ENCODE peak calls at places on chromosome 22, in eight cellular contexts. One of them, this sample, is unnamed.

GRCh38 chr22:33438273-33438672 is 380.1 kb upstream of the SYN3 start:
- DNase-seq in retinal pigment epithelial cell: no peak
- DNase-seq in cardiac muscle cell: no peak
- DNase-seq in fibroblast of mammary gland: peak; percentile 90
- DNase-seq in fibroblast of the aortic adventitia: peak; percentile 89
- DNase-seq in neural progenitor cell: no peak
- DNase-seq in osteoblast: peak; percentile 88
- DNase-seq in left ventricle myocardium inferior: no peak
- DNase-seq in this sample: peak; percentile 73

GRCh38 chr22:27405672-27406388 is 395.7 kb downstream of the MN1 start:
- DNase-seq in retinal pigment epithelial cell: no peak
- DNase-seq in neural progenitor cell: peak; percentile 80
- DNase-seq in left ventricle myocardium inferior: peak; percentile 53
- DNase-seq in osteoblast: peak; percentile 93
- DNase-seq in cardiac muscle cell: peak; percentile 69
- DNase-seq in fibroblast of the aortic adventitia: peak; percentile 52
- DNase-seq in fibroblast of mammary gland: peak; percentile 50
- DNase-seq in this sample: peak; percentile 4

GRCh38 chr22:20239951-20240773 is 28.0 kb downstream of the RTN4R start:
- DNase-seq in fibroblast of mammary gland: no peak
- DNase-seq in cardiac muscle cell: no peak
- DNase-seq in neural progenitor cell: peak; percentile 52
- DNase-seq in retinal pigment epithelial cell: no peak
- DNase-seq in osteoblast: no peak
- DNase-seq in fibroblast of the aortic adventitia: no peak
- DNase-seq in left ventricle myocardium inferior: peak; percentile 29
- DNase-seq in this sample: no peak

GRCh38 chr22:31244044-31244942 is 32.2 kb downstream of the LIMK2 start:
- DNase-seq in fibroblast of the aortic adventitia: peak; percentile 85
- DNase-seq in osteoblast: peak; percentile 92
- DNase-seq in left ventricle myocardium inferior: no peak
- DNase-seq in cardiac muscle cell: peak; percentile 69
- DNase-seq in retinal pigment epithelial cell: peak; percentile 98
- DNase-seq in fibroblast of mammary gland: peak; percentile 61
- DNase-seq in neural progenitor cell: peak; percentile 46
- DNase-seq in this sample: peak; percentile 63

GRCh38 chr22:28241637-28242290 is 322.7 kb upstream of the PITPNB start:
- DNase-seq in cardiac muscle cell: no peak
- DNase-seq in neural progenitor cell: no peak
- DNase-seq in retinal pigment epithelial cell: no peak
- DNase-seq in fibroblast of mammary gland: no peak
- DNase-seq in left ventricle myocardium inferior: no peak
- DNase-seq in osteoblast: no peak
- DNase-seq in fibroblast of the aortic adventitia: no peak
- DNase-seq in this sample: no peak

GRCh38 chr22:35400335-35400680 is 368 bp downstream of the MCM5 start:
- DNase-seq in osteoblast: peak; percentile 86
- DNase-seq in fibroblast of mammary gland: no peak
- DNase-seq in fibroblast of the aortic adventitia: no peak
- DNase-seq in cardiac muscle cell: peak; percentile 20
- DNase-seq in neural progenitor cell: peak; percentile 64
- DNase-seq in left ventricle myocardium inferior: no peak
- DNase-seq in retinal pigment epithelial cell: no peak
- DNase-seq in this sample: no peak

GRCh38 chr22:28600546-28601143 is 79.0 kb downstream of the TTC28 start:
- DNase-seq in cardiac muscle cell: peak; percentile 66
- DNase-seq in osteoblast: no peak
- DNase-seq in neural progenitor cell: peak; percentile 59
- DNase-seq in left ventricle myocardium inferior: no peak
- DNase-seq in retinal pigment epithelial cell: peak; percentile 19
- DNase-seq in fibroblast of mammary gland: peak; percentile 71
- DNase-seq in fibroblast of the aortic adventitia: peak; percentile 84
- DNase-seq in this sample: peak; percentile 68

GRCh38 chr22:21009638-21010425 is 5.1 kb upstream of the P2RX6 start:
- DNase-seq in fibroblast of the aortic adventitia: peak; percentile 59
- DNase-seq in fibroblast of mammary gland: peak; percentile 49
- DNase-seq in left ventricle myocardium inferior: no peak
- DNase-seq in neural progenitor cell: peak; percentile 88
- DNase-seq in cardiac muscle cell: peak; percentile 88
- DNase-seq in osteoblast: no peak
- DNase-seq in retinal pigment epithelial cell: peak; percentile 38
- DNase-seq in this sample: peak; percentile 44

GRCh38 chr22:44085743-44086741 is 61.9 kb downstream of the PARVB start:
- DNase-seq in cardiac muscle cell: peak; percentile 63
- DNase-seq in left ventricle myocardium inferior: peak; percentile 81
- DNase-seq in retinal pigment epithelial cell: peak; percentile 40
- DNase-seq in fibroblast of the aortic adventitia: peak; percentile 92
- DNase-seq in fibroblast of mammary gland: peak; percentile 73
- DNase-seq in neural progenitor cell: peak; percentile 66
- DNase-seq in osteoblast: peak; percentile 78
- DNase-seq in this sample: peak; percentile 50

GRCh38 chr22:26853495-26853894 is 196.1 kb downstream of the MIAT start:
- DNase-seq in left ventricle myocardium inferior: no peak
- DNase-seq in retinal pigment epithelial cell: no peak
- DNase-seq in fibroblast of the aortic adventitia: no peak
- DNase-seq in neural progenitor cell: no peak
- DNase-seq in osteoblast: no peak
- DNase-seq in fibroblast of mammary gland: no peak
- DNase-seq in cardiac muscle cell: no peak
- DNase-seq in this sample: no peak

GRCh38 chr22:28299329-28299728 is 380.3 kb upstream of the PITPNB start:
- DNase-seq in fibroblast of mammary gland: no peak
- DNase-seq in cardiac muscle cell: no peak
- DNase-seq in neural progenitor cell: no peak
- DNase-seq in osteoblast: no peak
- DNase-seq in fibroblast of the aortic adventitia: no peak
- DNase-seq in left ventricle myocardium inferior: no peak
- DNase-seq in retinal pigment epithelial cell: no peak
- DNase-seq in this sample: no peak

GRCh38 chr22:44211256-44211945 is 30.7 kb downstream of the PARVG start:
- DNase-seq in left ventricle myocardium inferior: no peak
- DNase-seq in retinal pigment epithelial cell: no peak
- DNase-seq in fibroblast of the aortic adventitia: peak; percentile 20
- DNase-seq in cardiac muscle cell: no peak
- DNase-seq in osteoblast: peak; percentile 68
- DNase-seq in fibroblast of mammary gland: peak; percentile 44
- DNase-seq in neural progenitor cell: no peak
- DNase-seq in this sample: no peak

GRCh38 chr22:27718186-27719032 is 83.1 kb downstream of the MN1 start:
- DNase-seq in osteoblast: peak; percentile 98
- DNase-seq in cardiac muscle cell: peak; percentile 28
- DNase-seq in left ventricle myocardium inferior: peak; percentile 70
- DNase-seq in neural progenitor cell: no peak
- DNase-seq in retinal pigment epithelial cell: peak; percentile 69
- DNase-seq in fibroblast of the aortic adventitia: peak; percentile 99
- DNase-seq in fibroblast of mammary gland: peak; percentile 97
- DNase-seq in this sample: peak; percentile 91

GRCh38 chr22:48474881-48475280 is 1352.8 kb downstream of the BRD1 start:
- DNase-seq in osteoblast: no peak
- DNase-seq in fibroblast of mammary gland: no peak
- DNase-seq in retinal pigment epithelial cell: no peak
- DNase-seq in left ventricle myocardium inferior: no peak
- DNase-seq in neural progenitor cell: no peak
- DNase-seq in cardiac muscle cell: no peak
- DNase-seq in fibroblast of the aortic adventitia: no peak
- DNase-seq in this sample: no peak

GRCh38 chr22:48753752-48754517 is 1073.7 kb downstream of the BRD1 start:
- DNase-seq in cardiac muscle cell: no peak
- DNase-seq in fibroblast of the aortic adventitia: no peak
- DNase-seq in retinal pigment epithelial cell: no peak
- DNase-seq in fibroblast of mammary gland: no peak
- DNase-seq in osteoblast: no peak
- DNase-seq in neural progenitor cell: no peak
- DNase-seq in left ventricle myocardium inferior: no peak
- DNase-seq in this sample: no peak

GRCh38 chr22:36430863-36431262 is 43.1 kb upstream of the MYH9 start:
- DNase-seq in fibroblast of the aortic adventitia: no peak
- DNase-seq in osteoblast: peak; percentile 76
- DNase-seq in left ventricle myocardium inferior: no peak
- DNase-seq in retinal pigment epithelial cell: no peak
- DNase-seq in cardiac muscle cell: no peak
- DNase-seq in fibroblast of mammary gland: peak; percentile 34
- DNase-seq in neural progenitor cell: no peak
- DNase-seq in this sample: no peak
- TF ChIP-seq CTCF in fibroblast of the aortic adventitia: no peak
- TF ChIP-seq CTCF in osteoblast: no peak
- TF ChIP-seq CTCF in left ventricle myocardium inferior: no peak
- TF ChIP-seq CTCF in retinal pigment epithelial cell: no peak
- TF ChIP-seq CTCF in cardiac muscle cell: no peak
- TF ChIP-seq CTCF in fibroblast of mammary gland: no peak
- TF ChIP-seq CTCF in neural progenitor cell: no peak
- TF ChIP-seq CTCF in this sample: no peak

DNA sequence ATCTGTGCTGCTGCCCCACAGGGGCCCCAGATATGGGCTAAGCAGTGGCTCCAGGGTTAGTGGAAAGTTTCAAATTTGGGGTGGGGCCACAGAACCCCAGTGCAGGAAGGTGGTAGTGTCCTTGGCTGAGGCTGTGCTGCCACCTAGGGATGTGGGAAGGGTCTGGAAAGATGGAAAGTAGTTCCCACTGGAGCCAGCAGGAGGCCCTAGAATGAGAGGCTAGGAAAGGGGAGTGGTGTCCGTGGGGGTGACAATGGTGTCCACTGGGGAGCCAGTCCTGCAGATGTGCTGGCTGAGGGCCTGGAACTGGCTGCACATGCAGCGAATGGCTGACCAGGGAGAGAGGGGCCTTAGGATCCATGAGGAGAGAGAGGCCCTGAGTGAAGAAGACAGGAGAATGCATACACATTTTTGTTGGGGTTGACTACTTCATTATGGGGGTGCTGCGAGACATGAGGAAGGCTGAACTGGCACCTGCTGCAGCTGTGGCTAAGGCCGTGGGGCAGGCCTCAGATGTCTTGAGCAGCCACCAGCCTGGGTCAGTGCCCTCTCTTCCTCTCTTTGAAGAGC is 21.1 kb downstream of the RFPL3 start:
- DNase-seq in left ventricle myocardium inferior: no peak
- DNase-seq in retinal pigment epithelial cell: no peak
- DNase-seq in cardiac muscle cell: peak; percentile 45
- DNase-seq in fibroblast of mammary gland: peak; percentile 40
- DNase-seq in osteoblast: peak; percentile 79
- DNase-seq in fibroblast of the aortic adventitia: no peak
- DNase-seq in neural progenitor cell: peak; percentile 85
- DNase-seq in this sample: peak; percentile 39
- TF ChIP-seq CTCF in left ventricle myocardium inferior: peak; percentile 56
- TF ChIP-seq CTCF in retinal pigment epithelial cell: peak; percentile 79
- TF ChIP-seq CTCF in cardiac muscle cell: peak; percentile 67
- TF ChIP-seq CTCF in fibroblast of mammary gland: peak; percentile 71
- TF ChIP-seq CTCF in osteoblast: peak; percentile 65
- TF ChIP-seq CTCF in fibroblast of the aortic adventitia: peak; percentile 43
- TF ChIP-seq CTCF in neural progenitor cell: peak; percentile 97
- TF ChIP-seq CTCF in this sample: peak; percentile 77

GRCh38 chr22:37930270-37930951 is 23.0 kb downstream of the C22orf23 start:
- DNase-seq in left ventricle myocardium inferior: no peak
- DNase-seq in osteoblast: peak; percentile 97
- DNase-seq in retinal pigment epithelial cell: no peak
- DNase-seq in fibroblast of mammary gland: peak; percentile 49
- DNase-seq in neural progenitor cell: peak; percentile 34
- DNase-seq in fibroblast of the aortic adventitia: peak; percentile 33
- DNase-seq in cardiac muscle cell: no peak
- DNase-seq in this sample: peak; percentile 14

GRCh38 chr22:37931893-37932389 is 21.5 kb downstream of the C22orf23 start:
- DNase-seq in cardiac muscle cell: peak; percentile 49
- DNase-seq in retinal pigment epithelial cell: no peak
- DNase-seq in neural progenitor cell: no peak
- DNase-seq in left ventricle myocardium inferior: no peak
- DNase-seq in fibroblast of the aortic adventitia: no peak
- DNase-seq in osteoblast: peak; percentile 30
- DNase-seq in fibroblast of mammary gland: no peak
- DNase-seq in this sample: no peak

GRCh38 chr22:37932401-37932800 is 21.0 kb downstream of the C22orf23 start:
- DNase-seq in fibroblast of mammary gland: no peak
- DNase-seq in neural progenitor cell: no peak
- DNase-seq in cardiac muscle cell: no peak
- DNase-seq in fibroblast of the aortic adventitia: no peak
- DNase-seq in osteoblast: no peak
- DNase-seq in left ventricle myocardium inferior: no peak
- DNase-seq in retinal pigment epithelial cell: no peak
- DNase-seq in this sample: no peak

GRCh38 chr22:37929390-37929789 is 23.3 kb downstream of the MICALL1 start:
- DNase-seq in neural progenitor cell: no peak
- DNase-seq in retinal pigment epithelial cell: no peak
- DNase-seq in left ventricle myocardium inferior: no peak
- DNase-seq in fibroblast of the aortic adventitia: no peak
- DNase-seq in osteoblast: peak; percentile 61
- DNase-seq in fibroblast of mammary gland: no peak
- DNase-seq in cardiac muscle cell: no peak
- DNase-seq in this sample: no peak

DNA sequence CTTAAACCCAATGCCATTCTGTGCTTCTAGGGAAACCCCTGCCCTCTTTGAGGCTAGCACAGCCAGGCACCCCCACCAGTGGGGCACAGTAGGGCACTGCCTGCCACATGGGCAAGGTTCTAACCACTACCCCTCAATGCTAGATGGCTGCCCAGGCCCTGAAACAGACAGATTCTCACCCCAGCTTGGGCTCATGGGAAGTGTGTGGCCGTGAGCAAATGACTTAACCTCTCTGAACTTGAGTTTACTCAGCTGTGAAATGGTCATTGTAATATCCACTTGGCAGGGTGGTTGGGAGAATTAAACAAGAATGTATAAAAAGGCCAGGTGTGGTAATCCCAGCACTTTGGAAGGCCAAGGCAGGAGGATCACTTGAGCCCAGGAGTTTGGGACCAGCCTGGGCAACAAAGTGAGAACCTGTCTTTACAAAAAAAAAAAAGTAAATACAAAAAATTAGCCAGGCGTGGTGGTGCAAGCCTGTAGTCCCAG is 22.4 kb downstream of the C22orf23 start:
- DNase-seq in retinal pigment epithelial cell: no peak
- DNase-seq in osteoblast: no peak
- DNase-seq in left ventricle myocardium inferior: no peak
- DNase-seq in fibroblast of mammary gland: no peak
- DNase-seq in neural progenitor cell: no peak
- DNase-seq in cardiac muscle cell: no peak
- DNase-seq in fibroblast of the aortic adventitia: no peak
- DNase-seq in this sample: no peak
- TF ChIP-seq CTCF in retinal pigment epithelial cell: no peak
- TF ChIP-seq CTCF in osteoblast: peak; percentile 3
- TF ChIP-seq CTCF in left ventricle myocardium inferior: no peak
- TF ChIP-seq CTCF in fibroblast of mammary gland: no peak
- TF ChIP-seq CTCF in neural progenitor cell: no peak
- TF ChIP-seq CTCF in cardiac muscle cell: no peak
- TF ChIP-seq CTCF in fibroblast of the aortic adventitia: no peak
- TF ChIP-seq CTCF in this sample: peak; percentile 50

DNA sequence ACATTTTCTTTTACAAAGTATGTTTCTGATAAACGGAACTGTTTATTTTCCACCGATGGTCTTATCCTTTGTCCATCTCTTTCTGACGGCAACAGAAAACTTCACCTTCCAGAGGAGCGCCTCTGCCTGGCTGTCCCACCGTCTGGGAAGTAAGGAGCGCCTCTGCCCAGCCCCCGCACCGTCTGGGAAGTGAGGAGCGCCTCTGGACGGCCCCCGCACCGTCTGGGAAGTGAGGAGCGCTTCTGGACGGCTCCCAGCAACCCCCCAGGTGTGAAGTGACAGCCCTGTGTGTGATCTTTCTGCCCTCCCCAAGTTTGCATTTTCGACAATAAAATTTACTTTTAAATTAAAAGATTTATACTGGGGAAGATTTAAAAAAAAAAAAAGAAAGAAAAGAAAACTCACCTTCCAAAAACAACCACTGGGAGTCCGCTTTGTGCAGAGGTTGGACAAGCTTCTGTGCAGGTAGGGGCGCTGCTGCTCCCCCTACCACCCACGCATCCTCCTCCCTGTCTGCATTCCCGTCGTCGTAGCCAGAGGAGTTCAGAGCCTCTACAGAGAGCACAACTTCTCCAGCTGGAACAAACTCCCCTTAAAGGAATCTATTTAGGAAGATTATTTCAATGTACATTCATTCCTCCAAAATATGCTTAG is 1.0 kb upstream of the APOBEC3B start:
- DNase-seq in fibroblast of mammary gland: peak; percentile 5
- DNase-seq in cardiac muscle cell: peak; percentile 55
- DNase-seq in fibroblast of the aortic adventitia: peak; percentile 27
- DNase-seq in left ventricle myocardium inferior: no peak
- DNase-seq in osteoblast: peak; percentile 69
- DNase-seq in retinal pigment epithelial cell: no peak
- DNase-seq in neural progenitor cell: peak; percentile 66
- DNase-seq in this sample: peak; percentile 15
- TF ChIP-seq CTCF in fibroblast of mammary gland: no peak
- TF ChIP-seq CTCF in cardiac muscle cell: peak; percentile 48
- TF ChIP-seq CTCF in fibroblast of the aortic adventitia: peak; percentile 43
- TF ChIP-seq CTCF in left ventricle myocardium inferior: no peak
- TF ChIP-seq CTCF in osteoblast: peak; percentile 31
- TF ChIP-seq CTCF in retinal pigment epithelial cell: peak; percentile 56
- TF ChIP-seq CTCF in neural progenitor cell: peak; percentile 54
- TF ChIP-seq CTCF in this sample: peak; percentile 69